ENCODE peak calls at places on chromosome 6, in six cellular contexts. U is GM13977, F is globus pallidus, B is NT2/D1, P is D341Med, Q is ascending aorta. Z is an unnamed sample.

GRCh38 chr6:10875026-10875425 is 6.8 kb downstream of the GCM2 start:
- DNase-seq in P (no peak), F (no peak), U (no peak), B (no peak), Q (no peak), Z (no peak)

GRCh38 chr6:28336284-28337024 is 506 bp upstream of the ZSCAN31 start:
- DNase-seq in Q (no peak), F (peak), B (no peak), P (no peak), U (peak), Z (peak)

GRCh38 chr6:150631982-150632642 is 32.4 kb downstream of the PLEKHG1 start:
- DNase-seq in P (no peak), Q (no peak), U (no peak), F (no peak), B (no peak), Z (no peak)

GRCh38 chr6:138272543-138273305 is 54.4 kb upstream of the PBOV1 start:
- DNase-seq in Q (no peak), U (no peak), P (no peak), B (no peak), F (no peak), Z (no peak)

GRCh38 chr6:33616913-33617312 is 4.2 kb upstream of the ITPR3 start:
- DNase-seq in P (no peak), F (no peak), U (no peak), B (no peak), Q (no peak), Z (no peak)

GRCh38 chr6:112331306-112331705 is 15.8 kb upstream of the RFPL4B start:
- DNase-seq in F (no peak), Q (no peak), B (no peak), P (no peak), U (no peak), Z (no peak)

GRCh38 chr6:29956518-29956917 is 14.2 kb downstream of the HLA-A start:
- DNase-seq in U (no peak), B (no peak), F (no peak), P (no peak), Q (no peak), Z (no peak)

GRCh38 chr6:160931378-160932343 is 59.9 kb upstream of the MAP3K4 start:
- DNase-seq in Q (no peak), P (no peak), U (peak), F (no peak), B (no peak), Z (no peak)

Z was measured in AML-193.